ENCODE peak calls at places on chromosome 6, in seven cellular contexts. Z is A549, S is stomach, B is sigmoid colon, P is HepG2, J is transverse colon, D is H1. V is an unnamed sample.
A peak's percentile ranks its signal among the peaks of the same experiment; 100 is the strongest.

GRCh38 chr6:26550250-26550993 is 12.3 kb downstream of the HMGN4 start:
- DNase-seq in J (peak; percentile 68), P (peak; percentile 88), Z (no peak), S (peak; percentile 40), D (peak; percentile 89), B (peak; percentile 80), V (no peak)

GRCh38 chr6:4756247-4756646 is 20.0 kb upstream of the CDYL start:
- DNase-seq in P (no peak), Z (no peak), S (no peak), B (no peak), D (no peak), J (no peak), V (no peak)

GRCh38 chr6:57242505-57242904 is 20.4 kb upstream of the RAB23 start:
- DNase-seq in B (no peak), P (peak; percentile 40), S (no peak), J (no peak), D (no peak), Z (peak; percentile 15), V (no peak)

GRCh38 chr6:105097288-105097687 is 82.5 kb downstream of the POPDC3 start:
- DNase-seq in S (peak; percentile 66), P (no peak), J (peak; percentile 80), B (no peak), D (no peak), Z (no peak), V (peak; percentile 74)

GRCh38 chr6:32393660-32394420 is 13.1 kb downstream of the BTNL2 start:
- DNase-seq in Z (no peak), D (no peak), S (no peak), P (no peak), J (no peak), B (no peak), V (no peak)

GRCh38 chr6:132537145-132537544 is 932 bp upstream of the TAAR9 start:
- DNase-seq in S (no peak), B (no peak), J (no peak), P (no peak), D (no peak), Z (no peak), V (no peak)

GRCh38 chr6:159170999-159171712 is 2.0 kb downstream of the FNDC1 start:
- DNase-seq in J (no peak), B (no peak), D (no peak), P (no peak), Z (no peak), S (no peak), V (no peak)

GRCh38 chr6:70884074-70884983 is 72.5 kb downstream of the B3GAT2 start:
- DNase-seq in S (peak; percentile 62), P (peak; percentile 59), Z (peak; percentile 57), D (peak; percentile 29), J (peak; percentile 52), B (peak; percentile 69), V (no peak)

GRCh38 chr6:45896783-45897441 is 118.7 kb downstream of the CLIC5 start:
- DNase-seq in P (no peak), D (no peak), B (no peak), J (no peak), Z (no peak), S (no peak), V (peak; percentile 85)

GRCh38 chr6:107509506-107509905 is 19.6 kb downstream of the SOBP start:
- DNase-seq in Z (no peak), J (no peak), S (peak; percentile 65), D (no peak), P (no peak), B (no peak), V (no peak)

GRCh38 chr6:166715065-166715464 is 88.0 kb upstream of the RPS6KA2 start:
- DNase-seq in J (no peak), D (no peak), P (no peak), Z (no peak), S (no peak), B (no peak), V (no peak)

GRCh38 chr6:163705923-163706322 is 291.4 kb downstream of the QKI start:
- DNase-seq in J (peak; percentile 44), S (no peak), B (no peak), Z (no peak), D (no peak), P (no peak), V (no peak)

GRCh38 chr6:104613416-104614001 is 246.2 kb downstream of the HACE1 start:
- DNase-seq in D (no peak), J (no peak), Z (no peak), B (no peak), P (peak; percentile 15), S (no peak), V (no peak)

GRCh38 chr6:116500969-116501433 is 10.4 kb upstream of the CALHM5 start:
- DNase-seq in Z (no peak), D (no peak), S (no peak), P (no peak), J (no peak), B (no peak), V (no peak)

GRCh38 chr6:105608711-105609374 is 206.0 kb upstream of the PREP start:
- DNase-seq in B (no peak), D (no peak), P (peak; percentile 5), J (peak; percentile 20), Z (peak; percentile 80), S (no peak), V (no peak)

GRCh38 chr6:23228439-23229024 is 659.2 kb downstream of the HDGFL1 start:
- DNase-seq in S (no peak), P (no peak), Z (no peak), J (no peak), B (no peak), D (no peak), V (no peak)

GRCh38 chr6:105492706-105493673 is 90.1 kb upstream of the PREP start:
- DNase-seq in D (no peak), P (no peak), S (no peak), Z (no peak), B (no peak), J (no peak), V (peak; percentile 78)

GRCh38 chr6:100751590-100751989 is 129.5 kb downstream of the ASCC3 start:
- DNase-seq in Z (no peak), B (no peak), D (no peak), P (no peak), S (no peak), J (no peak), V (no peak)

GRCh38 chr6:136922680-136922996 is 537 bp downstream of the SLC35D3 start:
- DNase-seq in S (no peak), D (no peak), P (no peak), B (no peak), J (no peak), Z (peak; percentile 5), V (no peak)

GRCh38 chr6:169816975-169817374 is 65.6 kb downstream of the ERMARD start:
- DNase-seq in D (no peak), Z (no peak), S (no peak), J (no peak), P (no peak), B (no peak), V (no peak)

GRCh38 chr6:121848523-121849255 is 413.2 kb downstream of the GJA1 start:
- DNase-seq in B (no peak), J (no peak), D (no peak), P (no peak), Z (no peak), S (no peak), V (no peak)

GRCh38 chr6:80185492-80185891 is 79.0 kb downstream of the BCKDHB start:
- DNase-seq in P (no peak), S (no peak), J (no peak), D (no peak), B (no peak), Z (no peak), V (no peak)

GRCh38 chr6:32947552-32948465 is 5.1 kb downstream of the HLA-DMA start:
- DNase-seq in Z (no peak), P (peak; percentile 58), S (no peak), D (peak; percentile 15), B (no peak), J (peak; percentile 69), V (no peak)

GRCh38 chr6:113172531-113172966 is 684.6 kb upstream of the MARCKS start:
- DNase-seq in B (no peak), J (peak; percentile 13), P (no peak), Z (no peak), D (no peak), S (no peak), V (no peak)
- TF ChIP-seq EP300 in B (no peak), J (no peak), P (no peak), Z (no peak), D (no peak), S (no peak), V (no peak)

GRCh38 chr6:43523282-43523681 is 6.4 kb downstream of the POLR1C start:
- DNase-seq in J (no peak), Z (no peak), B (no peak), P (no peak), S (no peak), D (no peak), V (no peak)
- TF ChIP-seq POLR2A in J (no peak), Z (no peak), B (no peak), P (no peak), S (no peak), D (no peak), V (no peak)

GRCh38 chr6:75220365-75220764 is 14.5 kb upstream of the COL12A1 start:
- DNase-seq in D (no peak), S (no peak), B (no peak), P (no peak), J (no peak), Z (no peak), V (no peak)
- H3K4me1 ChIP-seq in D (no peaks in the 10 kb centered on the region), S (peaks cover 12% of the 10 kb centered on the region), B (no peaks in the 10 kb centered on the region), P (peaks cover 19% of the 10 kb centered on the region), J (no peaks in the 10 kb centered on the region), Z (peaks cover 3% of the 10 kb centered on the region), V (peaks cover 11% of the 10 kb centered on the region)

DNA sequence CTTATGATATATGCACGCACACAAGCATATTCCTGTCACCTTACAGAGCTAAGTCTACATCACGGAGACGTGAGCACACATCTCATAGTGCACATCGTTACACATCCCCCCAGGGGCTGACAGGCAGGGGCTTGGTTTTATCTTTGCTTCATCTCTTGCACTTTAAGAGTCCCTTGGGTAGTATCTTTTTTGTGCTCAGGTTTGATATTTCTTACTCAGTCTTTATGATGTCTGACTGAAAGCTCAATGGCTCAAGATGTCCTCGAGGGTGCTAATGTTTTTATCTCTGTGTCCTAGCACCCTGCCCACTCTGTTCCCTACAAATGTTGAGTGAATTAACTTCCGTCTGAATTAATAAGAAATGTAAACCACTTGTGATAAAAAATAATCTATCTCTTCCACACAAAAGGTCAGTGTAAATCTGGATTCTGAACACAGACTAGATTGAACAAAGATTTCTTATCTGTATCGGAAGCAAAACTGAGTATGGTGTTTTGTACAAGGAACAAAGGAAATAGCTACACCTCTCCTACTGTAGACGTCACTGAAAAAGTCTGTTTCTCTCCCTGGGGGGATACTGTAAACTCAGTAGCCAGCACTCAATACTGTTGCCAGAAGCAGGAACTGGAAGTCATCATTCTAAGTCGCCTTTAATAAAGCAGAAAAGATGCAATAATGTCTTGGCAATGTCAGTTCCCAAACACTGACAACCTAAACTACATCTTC is 195.1 kb downstream of the PRKN start:
- DNase-seq in Z (no peak), J (no peak), P (no peak), D (no peak), S (no peak), B (no peak), V (peak; percentile 55)
- TF ChIP-seq EP300 in Z (no peak), J (no peak), P (no peak), D (no peak), S (no peak), B (no peak), V (no peak)

V was measured in esophagus muscularis mucosa.